ENCODE peak calls at places on chromosomes 13 and 19, in four cellular contexts. One of them, this sample, is unnamed.

GRCh38 chr13:100836696-100837095 is 162.1 kb upstream of the TMTC4 start:
- DNase-seq in neural progenitor cell: no peak
- DNase-seq in mesenchymal stem cell: no peak
- DNase-seq in SK-N-SH: no peak
- DNase-seq in this sample: peak; percentile 16

GRCh38 chr19:31890230-31890629 is 455.2 kb upstream of the ZNF507 start:
- DNase-seq in neural progenitor cell: peak; percentile 20
- DNase-seq in mesenchymal stem cell: no peak
- DNase-seq in SK-N-SH: no peak
- DNase-seq in this sample: no peak

GRCh38 chr13:98274921-98275487 is 97.9 kb upstream of the RNF113B start:
- DNase-seq in neural progenitor cell: no peak
- DNase-seq in mesenchymal stem cell: peak; percentile 68
- DNase-seq in SK-N-SH: no peak
- DNase-seq in this sample: no peak

GRCh38 chr13:40272776-40273139 is 393.7 kb downstream of the FOXO1 start:
- DNase-seq in neural progenitor cell: no peak
- DNase-seq in mesenchymal stem cell: no peak
- DNase-seq in SK-N-SH: no peak
- DNase-seq in this sample: peak; percentile 56

GRCh38 chr19:40638327-40638726 is 37.2 kb downstream of the LTBP4 start:
- DNase-seq in neural progenitor cell: no peak
- DNase-seq in mesenchymal stem cell: no peak
- DNase-seq in SK-N-SH: no peak
- DNase-seq in this sample: no peak

GRCh38 chr19:48551437-48552302 is at the start of gene SULT2B1:
- DNase-seq in neural progenitor cell: no peak
- DNase-seq in mesenchymal stem cell: no peak
- DNase-seq in SK-N-SH: peak; percentile 39
- DNase-seq in this sample: no peak

GRCh38 chr13:51451467-51452390 is 1.1 kb downstream of the INTS6 start:
- DNase-seq in neural progenitor cell: peak; percentile 93
- DNase-seq in mesenchymal stem cell: peak; percentile 74
- DNase-seq in SK-N-SH: peak; percentile 81
- DNase-seq in this sample: peak; percentile 83

GRCh38 chr19:33071887-33072286 is 7.2 kb upstream of the RHPN2 start:
- DNase-seq in neural progenitor cell: no peak
- DNase-seq in mesenchymal stem cell: no peak
- DNase-seq in SK-N-SH: no peak
- DNase-seq in this sample: no peak

GRCh38 chr13:45851171-45851889 is at the start of gene SIAH3:
- DNase-seq in neural progenitor cell: peak; percentile 34
- DNase-seq in mesenchymal stem cell: peak; percentile 5
- DNase-seq in SK-N-SH: peak; percentile 52
- DNase-seq in this sample: peak; percentile 20

GRCh38 chr13:93861818-93862217 is 617.7 kb downstream of the DCT start:
- DNase-seq in neural progenitor cell: no peak
- DNase-seq in mesenchymal stem cell: peak; percentile 92
- DNase-seq in SK-N-SH: no peak
- DNase-seq in this sample: peak; percentile 83

GRCh38 chr19:34484328-34484727 is 2.8 kb downstream of the WTIP start:
- DNase-seq in neural progenitor cell: no peak
- DNase-seq in mesenchymal stem cell: no peak
- DNase-seq in SK-N-SH: no peak
- DNase-seq in this sample: no peak

GRCh38 chr13:29907670-29908069 is 57.3 kb upstream of the UBL3 start:
- DNase-seq in neural progenitor cell: no peak
- DNase-seq in mesenchymal stem cell: no peak
- DNase-seq in SK-N-SH: no peak
- DNase-seq in this sample: peak; percentile 39

GRCh38 chr19:38701455-38702063 is 42.7 kb downstream of the CAPN12 start:
- DNase-seq in neural progenitor cell: no peak
- DNase-seq in mesenchymal stem cell: no peak
- DNase-seq in SK-N-SH: no peak
- DNase-seq in this sample: peak; percentile 54

GRCh38 chr19:38700933-38701454 is 43.3 kb downstream of the CAPN12 start:
- DNase-seq in neural progenitor cell: no peak
- DNase-seq in mesenchymal stem cell: no peak
- DNase-seq in SK-N-SH: no peak
- DNase-seq in this sample: no peak

GRCh38 chr19:38699647-38700349 is 44.5 kb downstream of the CAPN12 start:
- DNase-seq in neural progenitor cell: no peak
- DNase-seq in mesenchymal stem cell: no peak
- DNase-seq in SK-N-SH: no peak
- DNase-seq in this sample: no peak

GRCh38 chr19:38699027-38699346 is 45.3 kb downstream of the CAPN12 start:
- DNase-seq in neural progenitor cell: no peak
- DNase-seq in mesenchymal stem cell: no peak
- DNase-seq in SK-N-SH: no peak
- DNase-seq in this sample: no peak

DNA sequence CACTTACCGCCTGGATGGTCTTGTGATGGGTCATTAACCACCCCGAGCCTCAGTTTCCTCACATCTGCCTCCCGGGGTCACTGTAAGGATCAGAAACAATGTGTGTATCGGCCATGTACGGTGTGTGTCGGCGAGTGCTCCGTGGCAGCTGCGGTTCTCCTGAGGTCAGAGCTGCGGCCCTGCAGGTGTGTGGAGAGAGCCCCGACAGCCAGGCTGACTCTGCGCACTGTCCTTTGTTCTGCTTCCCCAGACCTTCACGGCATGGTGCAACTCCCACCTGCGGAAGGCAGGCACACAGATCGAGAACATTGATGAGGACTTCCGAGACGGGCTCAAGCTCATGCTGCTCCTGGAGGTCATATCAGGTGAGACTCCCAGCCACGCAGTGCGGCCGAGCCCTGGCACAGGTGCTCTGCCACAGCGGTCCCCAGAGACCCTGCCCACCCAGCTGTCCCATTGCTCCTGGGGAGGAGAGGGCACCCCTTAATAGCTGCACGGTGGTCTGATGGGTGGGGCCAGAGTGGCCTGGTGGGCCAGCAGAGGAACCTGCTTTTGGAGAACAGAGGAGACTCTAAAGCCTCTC is 43.8 kb downstream of the CAPN12 start:
- DNase-seq in neural progenitor cell: no peak
- DNase-seq in mesenchymal stem cell: no peak
- DNase-seq in SK-N-SH: no peak
- DNase-seq in this sample: no peak
- H3K9ac ChIP-seq in neural progenitor cell: no peak overlapping the region
- H3K9ac ChIP-seq in mesenchymal stem cell: no peak overlapping the region
- H3K9ac ChIP-seq in SK-N-SH: no peak overlapping the region
- H3K9ac ChIP-seq in this sample: no peak overlapping the region

DNA sequence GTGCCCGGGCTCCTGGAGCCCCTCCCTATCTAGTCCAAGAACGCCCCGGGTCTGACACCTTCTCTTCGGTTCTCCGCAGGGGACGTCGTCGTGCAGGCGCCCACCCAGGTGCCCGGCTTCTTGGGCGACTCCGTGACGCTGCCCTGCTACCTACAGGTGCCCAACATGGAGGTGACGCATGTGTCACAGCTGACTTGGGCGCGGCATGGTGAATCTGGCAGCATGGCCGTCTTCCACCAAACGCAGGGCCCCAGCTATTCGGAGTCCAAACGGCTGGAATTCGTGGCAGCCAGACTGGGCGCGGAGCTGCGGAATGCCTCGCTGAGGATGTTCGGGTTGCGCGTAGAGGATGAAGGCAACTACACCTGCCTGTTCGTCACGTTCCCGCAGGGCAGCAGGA is 3.4 kb downstream of the PVR start:
- DNase-seq in neural progenitor cell: no peak
- DNase-seq in mesenchymal stem cell: no peak
- DNase-seq in SK-N-SH: no peak
- DNase-seq in this sample: no peak
- H3K27ac ChIP-seq in neural progenitor cell: no peak overlapping the region
- H3K27ac ChIP-seq in mesenchymal stem cell: no peak overlapping the region
- H3K27ac ChIP-seq in SK-N-SH: no peak overlapping the region
- H3K27ac ChIP-seq in this sample: no peak overlapping the region

DNA sequence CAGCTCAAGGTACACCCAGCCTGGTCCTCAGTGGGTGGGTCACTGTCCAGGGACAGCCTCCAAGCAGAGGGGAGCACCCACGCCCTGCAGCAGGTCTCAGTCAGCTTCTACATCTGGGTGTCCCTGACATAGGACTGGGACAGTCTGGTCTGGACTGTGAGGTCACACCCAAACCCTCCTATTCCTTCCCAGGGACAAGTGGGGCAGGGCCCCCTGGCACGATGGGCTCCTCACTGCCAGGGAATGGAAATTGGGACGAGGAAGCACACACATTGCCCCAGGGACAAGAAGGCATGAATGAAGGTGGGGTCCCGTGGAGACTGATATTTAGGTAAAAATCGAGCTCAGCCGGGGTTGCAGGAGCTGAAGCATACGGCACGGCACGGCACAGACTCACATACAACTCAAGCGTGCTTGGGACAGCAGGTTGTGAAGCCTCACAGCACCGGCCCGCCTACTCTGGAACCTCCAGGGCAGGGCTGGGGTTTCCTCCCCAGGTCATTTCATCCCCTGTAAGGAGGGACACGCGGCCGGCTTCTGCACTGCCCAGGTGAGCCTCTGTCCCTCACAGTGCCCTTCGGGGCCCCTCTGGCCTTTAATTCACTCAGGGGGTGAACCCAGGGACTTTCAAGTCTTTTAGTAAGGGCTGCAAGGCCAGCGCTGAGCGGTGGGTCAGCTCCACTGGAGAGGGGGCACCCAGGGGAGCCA is 3.5 kb downstream of the PNMA8B start:
- DNase-seq in neural progenitor cell: no peak
- DNase-seq in mesenchymal stem cell: no peak
- DNase-seq in SK-N-SH: peak; percentile 26
- DNase-seq in this sample: no peak
- H3K9ac ChIP-seq in neural progenitor cell: no peak overlapping the region
- H3K9ac ChIP-seq in mesenchymal stem cell: no peak overlapping the region
- H3K9ac ChIP-seq in SK-N-SH: no peak overlapping the region
- H3K9ac ChIP-seq in this sample: no peak overlapping the region

GRCh38 chr19:55339225-55340143 is at the start of gene KMT5C:
- DNase-seq in neural progenitor cell: peak; percentile 100
- DNase-seq in mesenchymal stem cell: peak; percentile 100
- DNase-seq in SK-N-SH: peak; percentile 97
- DNase-seq in this sample: peak; percentile 100

GRCh38 chr19:55341191-55342043 is 1.7 kb downstream of the KMT5C start:
- DNase-seq in neural progenitor cell: peak; percentile 93
- DNase-seq in mesenchymal stem cell: peak; percentile 65
- DNase-seq in SK-N-SH: peak; percentile 88
- DNase-seq in this sample: peak; percentile 84

GRCh38 chr19:55340144-55340783 is 588 bp downstream of the KMT5C start:
- DNase-seq in neural progenitor cell: no peak
- DNase-seq in mesenchymal stem cell: no peak
- DNase-seq in SK-N-SH: peak; percentile 63
- DNase-seq in this sample: no peak

GRCh38 chr19:55342044-55342531 is 2.4 kb downstream of the KMT5C start:
- DNase-seq in neural progenitor cell: no peak
- DNase-seq in mesenchymal stem cell: no peak
- DNase-seq in SK-N-SH: no peak
- DNase-seq in this sample: no peak

GRCh38 chr19:55340784-55341147 is 1.1 kb downstream of the KMT5C start:
- DNase-seq in neural progenitor cell: peak; percentile 66
- DNase-seq in mesenchymal stem cell: peak; percentile 27
- DNase-seq in SK-N-SH: peak; percentile 72
- DNase-seq in this sample: peak; percentile 53
- H3K27ac ChIP-seq in neural progenitor cell: peak overlapping the region; percentile 35
- H3K27ac ChIP-seq in mesenchymal stem cell: no peak overlapping the region
- H3K27ac ChIP-seq in SK-N-SH: peak overlapping the region; percentile 87
- H3K27ac ChIP-seq in this sample: no peak overlapping the region

GRCh38 chr19:4401482-4402170 is 814 bp upstream of the CHAF1A start:
- DNase-seq in neural progenitor cell: no peak
- DNase-seq in mesenchymal stem cell: no peak
- DNase-seq in SK-N-SH: no peak
- DNase-seq in this sample: no peak

GRCh38 chr19:4402171-4403004 is at the start of gene CHAF1A:
- DNase-seq in neural progenitor cell: peak; percentile 100
- DNase-seq in mesenchymal stem cell: peak; percentile 100
- DNase-seq in SK-N-SH: peak; percentile 99
- DNase-seq in this sample: peak; percentile 100

GRCh38 chr19:4399871-4400768 is at the start of gene SH3GL1:
- DNase-seq in neural progenitor cell: peak; percentile 96
- DNase-seq in mesenchymal stem cell: peak; percentile 90
- DNase-seq in SK-N-SH: peak; percentile 92
- DNase-seq in this sample: peak; percentile 96

GRCh38 chr19:4393947-4394590 is 6.3 kb downstream of the SH3GL1 start:
- DNase-seq in neural progenitor cell: peak; percentile 76
- DNase-seq in mesenchymal stem cell: peak; percentile 58
- DNase-seq in SK-N-SH: no peak
- DNase-seq in this sample: peak; percentile 73

DNA sequence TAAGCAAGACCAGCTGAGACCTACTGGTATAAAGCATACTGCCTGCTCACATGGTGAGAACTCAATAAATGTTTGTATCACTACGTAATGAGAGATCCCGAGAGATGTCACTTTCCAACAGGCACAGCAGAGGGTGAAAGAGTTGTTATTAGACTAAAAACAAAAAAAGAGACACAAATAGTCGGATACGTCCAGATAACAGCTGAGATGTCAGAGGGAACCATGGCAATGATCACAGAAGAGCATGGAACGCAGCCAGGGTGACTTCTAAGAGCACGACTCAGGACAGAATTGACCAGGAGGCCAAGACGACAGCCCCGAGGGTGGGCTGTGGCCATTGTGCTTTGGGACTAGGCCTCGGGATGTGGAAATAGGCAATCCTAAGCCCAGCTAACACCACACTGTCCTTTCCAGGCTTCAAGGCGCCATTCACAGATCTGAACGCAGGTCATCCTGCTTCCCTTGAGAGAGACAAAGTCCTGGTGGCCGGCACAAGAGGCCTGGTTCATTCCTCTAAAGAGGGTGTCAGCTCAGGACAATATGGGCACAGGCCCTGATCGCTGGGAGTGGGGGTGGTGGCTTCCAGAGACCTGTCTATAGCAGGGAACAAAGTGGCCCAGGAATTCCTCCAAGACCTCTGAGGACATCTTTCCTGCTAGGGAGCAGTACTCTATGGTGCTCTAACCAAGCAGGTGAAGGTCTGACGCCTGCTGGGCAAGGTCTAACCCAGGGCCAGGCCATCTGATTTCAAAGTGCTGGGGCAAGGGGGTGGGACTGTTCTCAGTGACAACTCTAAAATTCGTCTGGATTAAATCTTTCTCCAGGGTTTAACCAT is 3.2 kb downstream of the SH3GL1 start:
- DNase-seq in neural progenitor cell: no peak
- DNase-seq in mesenchymal stem cell: no peak
- DNase-seq in SK-N-SH: no peak
- DNase-seq in this sample: peak; percentile 56
- H3K9ac ChIP-seq in neural progenitor cell: no peak overlapping the region
- H3K9ac ChIP-seq in mesenchymal stem cell: peak overlapping the region; percentile 68
- H3K9ac ChIP-seq in SK-N-SH: no peak overlapping the region
- H3K9ac ChIP-seq in this sample: peak overlapping the region; percentile 100